ENCODE peak calls at places on chromosomes 3 and 15, in six cellular contexts. One of them, this sample, is unnamed.

GRCh38 chr3:147793841-147794240 is 384.7 kb downstream of the ZIC1 start:
- DNase-seq in stromal cell of bone marrow: peak
- DNase-seq in NCI-H446: no peak
- DNase-seq in CD8-positive, alpha-beta T cell: no peak
- DNase-seq in GM03348: peak
- DNase-seq in naive thymus-derived CD8-positive, alpha-beta T cell: no peak
- DNase-seq in this sample: no peak

GRCh38 chr3:72231439-72232196 is 446.7 kb upstream of the PROK2 start:
- DNase-seq in stromal cell of bone marrow: no peak
- DNase-seq in NCI-H446: no peak
- DNase-seq in CD8-positive, alpha-beta T cell: no peak
- DNase-seq in GM03348: no peak
- DNase-seq in naive thymus-derived CD8-positive, alpha-beta T cell: no peak
- DNase-seq in this sample: no peak

GRCh38 chr15:74995779-74996765 is 709 bp downstream of the SCAMP5 start:
- DNase-seq in stromal cell of bone marrow: no peak
- DNase-seq in NCI-H446: peak
- DNase-seq in CD8-positive, alpha-beta T cell: no peak
- DNase-seq in GM03348: no peak
- DNase-seq in naive thymus-derived CD8-positive, alpha-beta T cell: no peak
- DNase-seq in this sample: no peak

GRCh38 chr3:179666436-179667035 is 13.7 kb downstream of the USP13 start:
- DNase-seq in stromal cell of bone marrow: no peak
- DNase-seq in NCI-H446: peak
- DNase-seq in CD8-positive, alpha-beta T cell: no peak
- DNase-seq in GM03348: no peak
- DNase-seq in naive thymus-derived CD8-positive, alpha-beta T cell: no peak
- DNase-seq in this sample: no peak

GRCh38 chr15:80049046-80049445 is 10.4 kb upstream of the ZFAND6 start:
- DNase-seq in stromal cell of bone marrow: no peak
- DNase-seq in NCI-H446: no peak
- DNase-seq in CD8-positive, alpha-beta T cell: no peak
- DNase-seq in GM03348: no peak
- DNase-seq in naive thymus-derived CD8-positive, alpha-beta T cell: no peak
- DNase-seq in this sample: no peak

GRCh38 chr15:51801391-51801835 is 28.0 kb upstream of the TMOD3 start:
- DNase-seq in stromal cell of bone marrow: no peak
- DNase-seq in NCI-H446: peak
- DNase-seq in CD8-positive, alpha-beta T cell: no peak
- DNase-seq in GM03348: peak
- DNase-seq in naive thymus-derived CD8-positive, alpha-beta T cell: no peak
- DNase-seq in this sample: no peak

GRCh38 chr3:140629351-140630137 is 48.3 kb upstream of the TRIM42 start:
- DNase-seq in stromal cell of bone marrow: peak
- DNase-seq in NCI-H446: no peak
- DNase-seq in CD8-positive, alpha-beta T cell: no peak
- DNase-seq in GM03348: peak
- DNase-seq in naive thymus-derived CD8-positive, alpha-beta T cell: no peak
- DNase-seq in this sample: peak

GRCh38 chr15:77603616-77604406 is 28.9 kb downstream of the LINGO1 start:
- DNase-seq in stromal cell of bone marrow: no peak
- DNase-seq in NCI-H446: peak
- DNase-seq in CD8-positive, alpha-beta T cell: no peak
- DNase-seq in GM03348: no peak
- DNase-seq in naive thymus-derived CD8-positive, alpha-beta T cell: no peak
- DNase-seq in this sample: no peak

GRCh38 chr3:79247367-79248103 is 520.3 kb downstream of the ROBO1 start:
- DNase-seq in stromal cell of bone marrow: no peak
- DNase-seq in NCI-H446: peak
- DNase-seq in CD8-positive, alpha-beta T cell: no peak
- DNase-seq in GM03348: peak
- DNase-seq in naive thymus-derived CD8-positive, alpha-beta T cell: no peak
- DNase-seq in this sample: no peak

GRCh38 chr3:88105325-88105724 is 44.4 kb upstream of the C3orf38 start:
- DNase-seq in stromal cell of bone marrow: no peak
- DNase-seq in NCI-H446: no peak
- DNase-seq in CD8-positive, alpha-beta T cell: no peak
- DNase-seq in GM03348: peak
- DNase-seq in naive thymus-derived CD8-positive, alpha-beta T cell: no peak
- DNase-seq in this sample: no peak

GRCh38 chr3:153161138-153161713 is 800 bp upstream of the RAP2B start:
- DNase-seq in stromal cell of bone marrow: peak
- DNase-seq in NCI-H446: peak
- DNase-seq in CD8-positive, alpha-beta T cell: peak
- DNase-seq in GM03348: peak
- DNase-seq in naive thymus-derived CD8-positive, alpha-beta T cell: peak
- DNase-seq in this sample: peak

GRCh38 chr3:36813320-36813719 is 49.0 kb upstream of the DCLK3 start:
- DNase-seq in stromal cell of bone marrow: no peak
- DNase-seq in NCI-H446: no peak
- DNase-seq in CD8-positive, alpha-beta T cell: no peak
- DNase-seq in GM03348: no peak
- DNase-seq in naive thymus-derived CD8-positive, alpha-beta T cell: no peak
- DNase-seq in this sample: no peak

GRCh38 chr3:194575484-194576210 is 57.6 kb downstream of the TMEM44 start:
- DNase-seq in stromal cell of bone marrow: no peak
- DNase-seq in NCI-H446: no peak
- DNase-seq in CD8-positive, alpha-beta T cell: no peak
- DNase-seq in GM03348: peak
- DNase-seq in naive thymus-derived CD8-positive, alpha-beta T cell: no peak
- DNase-seq in this sample: peak

GRCh38 chr3:166013073-166013679 is 176.0 kb upstream of the BCHE start:
- DNase-seq in stromal cell of bone marrow: no peak
- DNase-seq in NCI-H446: peak
- DNase-seq in CD8-positive, alpha-beta T cell: no peak
- DNase-seq in GM03348: peak
- DNase-seq in naive thymus-derived CD8-positive, alpha-beta T cell: no peak
- DNase-seq in this sample: peak

GRCh38 chr15:92118162-92118935 is 264.8 kb downstream of the SLCO3A1 start:
- DNase-seq in stromal cell of bone marrow: no peak
- DNase-seq in NCI-H446: no peak
- DNase-seq in CD8-positive, alpha-beta T cell: no peak
- DNase-seq in GM03348: peak
- DNase-seq in naive thymus-derived CD8-positive, alpha-beta T cell: no peak
- DNase-seq in this sample: peak

GRCh38 chr3:194083253-194084224 is 52.4 kb upstream of the HES1 start:
- DNase-seq in stromal cell of bone marrow: no peak
- DNase-seq in NCI-H446: no peak
- DNase-seq in CD8-positive, alpha-beta T cell: no peak
- DNase-seq in GM03348: no peak
- DNase-seq in naive thymus-derived CD8-positive, alpha-beta T cell: no peak
- DNase-seq in this sample: no peak

GRCh38 chr3:154758109-154758868 is 321.8 kb upstream of the MME start:
- DNase-seq in stromal cell of bone marrow: peak
- DNase-seq in NCI-H446: peak
- DNase-seq in CD8-positive, alpha-beta T cell: no peak
- DNase-seq in GM03348: peak
- DNase-seq in naive thymus-derived CD8-positive, alpha-beta T cell: no peak
- DNase-seq in this sample: peak

GRCh38 chr3:130826516-130826915 is 67.4 kb upstream of the ATP2C1 start:
- DNase-seq in stromal cell of bone marrow: no peak
- DNase-seq in NCI-H446: no peak
- DNase-seq in CD8-positive, alpha-beta T cell: no peak
- DNase-seq in GM03348: no peak
- DNase-seq in naive thymus-derived CD8-positive, alpha-beta T cell: no peak
- DNase-seq in this sample: no peak

GRCh38 chr3:11601446-11602241 is 42.1 kb downstream of the VGLL4 start:
- DNase-seq in stromal cell of bone marrow: peak
- DNase-seq in NCI-H446: no peak
- DNase-seq in CD8-positive, alpha-beta T cell: peak
- DNase-seq in GM03348: peak
- DNase-seq in naive thymus-derived CD8-positive, alpha-beta T cell: no peak
- DNase-seq in this sample: no peak

GRCh38 chr3:105812194-105812586 is 56.6 kb downstream of the CBLB start:
- DNase-seq in stromal cell of bone marrow: no peak
- DNase-seq in NCI-H446: no peak
- DNase-seq in CD8-positive, alpha-beta T cell: no peak
- DNase-seq in GM03348: peak
- DNase-seq in naive thymus-derived CD8-positive, alpha-beta T cell: no peak
- DNase-seq in this sample: peak

GRCh38 chr3:4492240-4493007 is 724 bp upstream of the ITPR1 start:
- DNase-seq in stromal cell of bone marrow: no peak
- DNase-seq in NCI-H446: peak
- DNase-seq in CD8-positive, alpha-beta T cell: peak
- DNase-seq in GM03348: peak
- DNase-seq in naive thymus-derived CD8-positive, alpha-beta T cell: peak
- DNase-seq in this sample: peak

GRCh38 chr15:70083946-70084345 is 13.8 kb downstream of the TLE3 start:
- DNase-seq in stromal cell of bone marrow: no peak
- DNase-seq in NCI-H446: no peak
- DNase-seq in CD8-positive, alpha-beta T cell: no peak
- DNase-seq in GM03348: no peak
- DNase-seq in naive thymus-derived CD8-positive, alpha-beta T cell: no peak
- DNase-seq in this sample: no peak

GRCh38 chr3:177234121-177234520 is 36.8 kb upstream of the TBL1XR1 start:
- DNase-seq in stromal cell of bone marrow: no peak
- DNase-seq in NCI-H446: no peak
- DNase-seq in CD8-positive, alpha-beta T cell: no peak
- DNase-seq in GM03348: no peak
- DNase-seq in naive thymus-derived CD8-positive, alpha-beta T cell: no peak
- DNase-seq in this sample: no peak

GRCh38 chr3:58628823-58629562 is 37.6 kb downstream of the FAM3D start:
- DNase-seq in stromal cell of bone marrow: peak
- DNase-seq in NCI-H446: peak
- DNase-seq in CD8-positive, alpha-beta T cell: no peak
- DNase-seq in GM03348: peak
- DNase-seq in naive thymus-derived CD8-positive, alpha-beta T cell: no peak
- DNase-seq in this sample: peak

GRCh38 chr3:126342991-126343661 is 14.1 kb downstream of the KLF15 start:
- DNase-seq in stromal cell of bone marrow: no peak
- DNase-seq in NCI-H446: no peak
- DNase-seq in CD8-positive, alpha-beta T cell: no peak
- DNase-seq in GM03348: no peak
- DNase-seq in naive thymus-derived CD8-positive, alpha-beta T cell: no peak
- DNase-seq in this sample: no peak

GRCh38 chr15:65918936-65919335 is 49.6 kb downstream of the RAB11A start:
- DNase-seq in stromal cell of bone marrow: no peak
- DNase-seq in NCI-H446: no peak
- DNase-seq in CD8-positive, alpha-beta T cell: no peak
- DNase-seq in GM03348: no peak
- DNase-seq in naive thymus-derived CD8-positive, alpha-beta T cell: no peak
- DNase-seq in this sample: no peak

GRCh38 chr15:88256261-88257230 is at the start of gene NTRK3:
- DNase-seq in stromal cell of bone marrow: no peak
- DNase-seq in NCI-H446: peak
- DNase-seq in CD8-positive, alpha-beta T cell: no peak
- DNase-seq in GM03348: peak
- DNase-seq in naive thymus-derived CD8-positive, alpha-beta T cell: no peak
- DNase-seq in this sample: no peak